ENCODE peak calls at places on chromosomes 7 and 10, in four cellular contexts. E, W, M and J are unnamed samples.

GRCh38 chr7:131686833-131687232 is 130.4 kb upstream of the PODXL start:
- DNase-seq in E (no peak), M (no peak), W (no peak), J (no peak)

GRCh38 chr7:54426406-54426805 is 115.8 kb upstream of the VSTM2A start:
- DNase-seq in M (no peak), W (no peak), E (no peak), J (no peak)

GRCh38 chr10:112732277-112732891 is 217.7 kb upstream of the TCF7L2 start:
- DNase-seq in E (no peak), M (no peak), W (no peak), J (no peak)

GRCh38 chr10:52775132-52775647 is 2.6 kb upstream of the MBL2 start:
- DNase-seq in E (no peak), M (no peak), W (no peak), J (no peak)

GRCh38 chr10:119388849-119389345 is 153.6 kb downstream of the RGS10 start:
- DNase-seq in W (no peak), E (no peak), M (no peak), J (no peak)

GRCh38 chr7:69612981-69613380 is 14.7 kb downstream of the AUTS2 start:
- DNase-seq in E (no peak), W (no peak), M (no peak), J (no peak)

GRCh38 chr7:272631-273030 is 17.3 kb upstream of the FOXL3 start:
- DNase-seq in W (no peak), M (no peak), E (no peak), J (no peak)

GRCh38 chr10:131636841-131637724 is 263.7 kb upstream of the PPP2R2D start:
- DNase-seq in W (no peak), M (no peak), E (no peak), J (no peak)

GRCh38 chr10:12925845-12926244 is 75.7 kb downstream of the CCDC3 start:
- DNase-seq in E (no peak), M (no peak), W (no peak), J (no peak)

GRCh38 chr7:20797174-20798080 is 10.7 kb upstream of the SP8 start:
- DNase-seq in W (no peak), E (no peak), M (no peak), J (no peak)

GRCh38 chr7:157485361-157485831 is 148.6 kb downstream of the DNAJB6 start:
- DNase-seq in M (no peak), E (no peak), W (peak), J (no peak)

GRCh38 chr7:5379576-5379975 is 44.1 kb downstream of the TNRC18 start:
- DNase-seq in E (no peak), W (no peak), M (no peak), J (no peak)

GRCh38 chr7:150446288-150446938 is 4.0 kb upstream of the GIMAP8 start:
- DNase-seq in M (no peak), E (no peak), W (no peak), J (no peak)

GRCh38 chr7:68873616-68874015 is 724.7 kb upstream of the AUTS2 start:
- DNase-seq in M (no peak), W (no peak), E (no peak), J (no peak)

DNA sequence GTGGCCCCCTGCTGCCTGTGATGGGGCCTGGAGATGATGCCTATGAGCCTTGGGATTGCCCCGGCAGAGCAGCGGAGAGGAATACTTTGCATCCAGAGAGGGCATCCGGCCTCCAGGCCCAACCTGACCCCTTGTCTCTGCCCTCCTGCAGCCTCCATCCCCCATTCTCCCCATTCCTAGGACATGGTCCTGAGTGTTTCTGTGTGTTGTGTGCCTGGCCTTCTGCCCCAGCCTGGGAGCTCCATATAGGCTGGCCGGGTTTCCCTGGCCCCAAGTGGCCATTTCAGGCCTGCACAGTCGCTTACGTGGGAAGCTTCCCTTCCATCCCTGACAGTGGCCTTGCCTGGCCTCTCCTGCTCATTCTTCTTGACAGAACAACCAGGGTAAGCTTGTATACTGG is 296.7 kb upstream of the ZMIZ1 start:
- DNase-seq in M (no peak), E (no peak), W (no peak), J (no peak)
- TF ChIP-seq CTCF in M (no peak), E (no peak), W (no peak), J (no peak)

GRCh38 chr7:47771301-47771989 is 176.8 kb downstream of the PKD1L1 start:
- DNase-seq in E (no peak), W (no peak), M (no peak), J (no peak)
- TF ChIP-seq CTCF in E (no peak), W (peak), M (no peak), J (no peak)

GRCh38 chr7:123075838-123076462 is 80.5 kb upstream of the TAS2R16 start:
- DNase-seq in W (no peak), E (no peak), M (no peak), J (no peak)

GRCh38 chr7:123067814-123068213 is 72.3 kb upstream of the TAS2R16 start:
- DNase-seq in E (no peak), W (no peak), M (no peak), J (no peak)

GRCh38 chr7:123070702-123071286 is 75.3 kb upstream of the TAS2R16 start:
- DNase-seq in M (no peak), E (no peak), W (no peak), J (peak)
- TF ChIP-seq CTCF in M (no peak), E (peak), W (no peak), J (peak)

GRCh38 chr7:28144266-28144665 is 36.3 kb downstream of the JAZF1 start:
- DNase-seq in M (no peak), E (peak), W (no peak), J (no peak)
- TF ChIP-seq CTCF in M (no peak), E (peak), W (no peak), J (no peak)

GRCh38 chr10:17178006-17178405 is 23.5 kb downstream of the TRDMT1 start:
- DNase-seq in W (no peak), E (no peak), M (no peak), J (no peak)
- TF ChIP-seq CTCF in W (no peak), E (no peak), M (no peak), J (no peak)

GRCh38 chr10:97534746-97535367 is 36.1 kb downstream of the UBTD1 start:
- DNase-seq in E (peak), W (no peak), M (no peak), J (peak)
- TF ChIP-seq CTCF in E (peak), W (peak), M (peak), J (peak)

DNA sequence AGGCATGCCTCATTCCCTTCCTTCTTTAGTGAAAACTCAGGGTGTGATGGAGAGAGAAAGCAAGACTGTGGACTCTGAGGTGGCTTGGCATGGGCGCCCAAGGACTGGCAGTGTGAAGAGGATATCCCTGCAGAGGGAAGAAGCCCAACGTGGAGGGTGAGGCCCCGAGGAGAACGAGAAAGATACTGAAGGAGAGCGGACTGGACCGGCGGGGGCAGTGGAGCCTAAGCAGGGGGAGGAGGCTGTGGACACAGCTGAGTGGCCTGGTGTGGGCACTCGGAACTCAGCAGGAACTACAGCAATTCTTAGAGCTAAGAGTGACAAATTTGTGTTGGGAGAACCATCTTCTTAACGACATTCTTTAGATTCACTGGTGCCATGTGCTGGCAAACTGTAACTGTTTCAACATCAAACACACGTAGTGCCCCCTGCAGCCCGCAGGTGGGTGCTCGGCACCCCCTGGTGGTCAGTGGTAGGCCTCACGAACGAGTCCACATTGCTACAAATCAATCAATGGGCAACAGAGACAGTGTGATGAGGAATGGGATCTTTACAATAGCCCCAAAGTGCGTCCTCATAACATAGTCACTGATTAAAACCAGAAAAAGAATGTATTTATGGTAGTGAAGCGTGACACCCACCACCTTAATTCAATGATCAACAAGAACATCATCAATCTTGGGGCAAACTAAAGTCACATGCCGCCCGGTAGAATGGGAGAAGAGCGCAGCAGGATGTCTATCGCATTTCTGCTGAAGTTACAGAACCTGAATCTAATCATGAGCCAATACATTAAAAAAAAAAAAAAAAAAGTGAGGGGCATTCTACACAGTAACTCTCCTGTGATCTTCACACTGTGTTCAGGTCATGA is 2.0 kb upstream of the SFTPA1 start:
- DNase-seq in E (peak), W (peak), M (no peak), J (peak)
- TF ChIP-seq CTCF in E (peak), W (peak), M (peak), J (peak)

DNA sequence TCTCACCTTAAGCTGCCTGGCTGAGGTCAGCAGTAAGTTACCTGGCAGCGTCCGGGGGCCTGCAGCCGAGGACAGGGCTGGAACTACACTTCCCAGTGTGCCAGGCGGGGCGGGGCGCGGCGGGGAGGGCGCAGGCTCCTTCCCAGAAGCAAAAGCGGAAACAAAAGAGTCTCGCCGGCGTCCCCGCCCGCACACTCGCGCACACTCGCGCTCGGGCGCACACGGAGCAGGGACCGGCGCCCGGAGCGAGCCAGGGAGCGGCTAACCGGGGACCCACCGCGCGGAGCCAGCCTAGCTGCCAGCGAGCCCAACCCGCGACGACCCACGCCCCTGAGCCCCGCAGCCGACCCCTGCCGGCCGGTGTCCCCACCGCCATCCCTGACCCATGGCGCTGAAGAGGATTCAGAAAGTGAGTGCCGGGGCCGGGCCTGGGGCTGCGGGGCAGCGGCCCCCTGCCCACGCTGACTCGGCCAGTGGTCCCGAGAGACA is at the start of gene UBE2D1:
- DNase-seq in E (peak), W (peak), M (peak), J (peak)
- TF ChIP-seq CTCF in E (no peak), W (no peak), M (peak), J (no peak)

DNA sequence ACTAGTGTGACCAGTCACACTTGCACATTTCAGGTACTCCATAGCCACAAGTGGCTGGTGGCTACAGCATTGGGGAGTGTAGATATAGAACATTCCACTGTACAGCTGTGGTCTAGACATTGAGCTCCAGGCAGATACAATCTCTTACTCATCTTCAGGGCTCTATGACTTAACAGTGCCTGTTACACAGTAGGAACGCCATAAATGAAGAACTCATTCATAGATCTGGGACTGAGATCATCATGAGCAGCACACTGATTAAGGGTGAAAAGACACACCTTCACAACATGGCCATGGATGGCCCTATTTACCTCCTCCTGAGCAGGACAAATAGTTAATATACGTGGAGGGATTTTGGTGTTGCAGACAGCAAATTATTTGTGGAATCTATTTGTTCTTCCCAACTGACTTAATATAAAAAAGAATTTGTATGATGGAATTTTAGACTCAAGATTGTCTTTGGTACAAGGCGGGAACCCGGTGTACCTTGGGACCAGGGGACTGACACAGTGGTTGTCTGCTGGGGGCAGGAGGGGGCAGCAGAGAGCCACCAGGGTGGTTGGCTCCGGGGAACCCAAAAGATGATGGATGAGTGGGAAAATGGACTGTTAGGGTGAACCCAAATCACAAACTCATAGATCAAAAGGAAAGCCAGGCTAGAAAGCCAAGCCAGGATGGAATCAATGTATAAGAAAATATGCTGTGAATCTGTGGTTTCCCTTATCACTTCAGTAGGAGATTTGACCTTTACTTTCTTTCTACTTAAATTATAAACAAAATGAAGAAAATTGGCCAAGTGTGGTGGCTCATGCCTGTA is 24.3 kb upstream of the CPA2 start:
- DNase-seq in M (peak), W (peak), E (peak), J (peak)
- TF ChIP-seq CTCF in M (peak), W (peak), E (peak), J (peak)